ENCODE peak calls at places on chromosome 20, in four cellular contexts. R, S, B and C are unnamed samples.

GRCh38 chr20:51360451-51361230 is 181.9 kb downstream of the NFATC2 start:
- DNase-seq in B (no peak), R (peak; percentile 62), S (no peak), C (peak; percentile 64)

GRCh38 chr20:34385464-34385863 is 22.4 kb downstream of the ITCH start:
- DNase-seq in B (no peak), S (no peak), R (no peak), C (no peak)

GRCh38 chr20:46646659-46647380 is 4.4 kb downstream of the SLC13A3 start:
- DNase-seq in R (no peak), B (no peak), S (no peak), C (no peak)

GRCh38 chr20:62418709-62419487 is 8.4 kb downstream of the RBBP8NL start:
- DNase-seq in S (no peak), B (peak; percentile 78), R (no peak), C (no peak)

GRCh38 chr20:8331740-8332412 is 199.8 kb downstream of the PLCB1 start:
- DNase-seq in S (peak; percentile 86), R (no peak), B (no peak), C (no peak)

GRCh38 chr20:21435576-21435975 is 38.2 kb upstream of the NKX2-4 start:
- DNase-seq in S (no peak), R (no peak), B (no peak), C (no peak)

GRCh38 chr20:36472656-36473071 is 68.7 kb upstream of the MYL9 start:
- DNase-seq in S (no peak), R (peak; percentile 52), B (peak; percentile 79), C (no peak)

GRCh38 chr20:45059022-45059728 is 41.8 kb downstream of the KCNS1 start:
- DNase-seq in B (no peak), R (no peak), S (no peak), C (no peak)

GRCh38 chr20:15702161-15702560 is 871.1 kb downstream of the KIF16B start:
- DNase-seq in R (no peak), S (no peak), B (no peak), C (no peak)

GRCh38 chr20:23641936-23642751 is 4.4 kb upstream of the CST3 start:
- DNase-seq in S (no peak), B (no peak), R (no peak), C (no peak)

GRCh38 chr20:63955281-63955845 is 853 bp downstream of the UCKL1 start:
- DNase-seq in S (peak; percentile 33), R (no peak), B (peak; percentile 65), C (no peak)

GRCh38 chr20:23235173-23236027 is 115.2 kb upstream of the NXT1 start:
- DNase-seq in B (peak; percentile 66), R (peak; percentile 52), S (peak; percentile 50), C (no peak)

GRCh38 chr20:21512634-21513180 is 1.2 kb downstream of the NKX2-2 start:
- DNase-seq in B (no peak), R (no peak), S (no peak), C (no peak)

GRCh38 chr20:42656130-42656529 is 533.6 kb downstream of the PTPRT start:
- DNase-seq in S (no peak), B (no peak), R (no peak), C (no peak)
- TF ChIP-seq CTCF in S (no peak), B (no peak), R (no peak), C (no peak)

GRCh38 chr20:57578476-57579165 is 17.7 kb downstream of the PCK1 start:
- DNase-seq in R (no peak), B (no peak), S (no peak), C (no peak)
- H3K27me3 ChIP-seq in R (peaks cover 70% of the 10 kb centered on the region), B (peaks cover 62% of the 10 kb centered on the region), S (peaks cover 1% of the 10 kb centered on the region), C (peaks cover 25% of the 10 kb centered on the region)

GRCh38 chr20:58650776-58651547 is at the start of gene STX16:
- DNase-seq in S (peak; percentile 91), B (peak; percentile 92), R (peak; percentile 82), C (peak; percentile 67)

GRCh38 chr20:58650181-58650775 is 805 bp upstream of the STX16 start:
- DNase-seq in B (peak; percentile 29), S (no peak), R (no peak), C (no peak)

GRCh38 chr20:58651823-58652605 is 931 bp downstream of the STX16 start:
- DNase-seq in R (no peak), B (peak; percentile 72), S (peak; percentile 54), C (peak; percentile 27)

GRCh38 chr20:58651548-58651822 is 402 bp downstream of the STX16 start:
- DNase-seq in S (peak; percentile 36), R (no peak), B (no peak), C (no peak)

GRCh38 chr20:58652606-58653303 is 1.7 kb downstream of the STX16 start:
- DNase-seq in S (no peak), B (no peak), R (no peak), C (no peak)
- TF ChIP-seq TCF7L2 in S (no peak), B (no peak), R (no peak), C (no peak)

GRCh38 chr20:38985060-38985459 is 22.9 kb downstream of the DHX35 start:
- DNase-seq in B (no peak), S (no peak), R (no peak), C (no peak)

GRCh38 chr20:38985603-38986170 is 23.5 kb downstream of the DHX35 start:
- DNase-seq in S (peak; percentile 73), R (no peak), B (no peak), C (no peak)

GRCh38 chr20:38990728-38991127 is 28.6 kb downstream of the DHX35 start:
- DNase-seq in R (no peak), B (no peak), S (no peak), C (no peak)

GRCh38 chr20:38987777-38988176 is 25.6 kb downstream of the DHX35 start:
- DNase-seq in R (no peak), S (no peak), B (no peak), C (no peak)

DNA sequence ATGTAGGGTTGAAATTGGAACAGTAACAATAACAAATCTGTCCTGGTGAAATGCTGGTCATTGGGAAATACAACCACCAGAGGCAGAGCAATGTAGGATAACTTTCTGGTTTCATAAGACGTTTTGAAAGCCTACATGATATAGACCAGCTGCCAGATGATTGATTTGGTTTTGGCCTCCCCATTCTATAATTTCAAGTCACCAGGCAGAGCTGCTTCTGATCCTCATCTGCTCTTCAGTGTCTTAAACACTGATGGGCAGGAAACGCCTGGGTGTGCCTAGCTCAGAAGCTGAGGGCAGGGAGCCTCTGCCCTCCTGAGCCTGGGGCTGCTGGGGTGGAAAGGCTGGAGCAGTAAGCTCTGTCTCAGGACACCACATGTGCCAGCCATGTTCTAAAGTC is 24.5 kb downstream of the DHX35 start:
- DNase-seq in S (no peak), R (no peak), B (no peak), C (no peak)
- TF ChIP-seq CTCF in S (no peak), R (no peak), B (no peak), C (no peak)

GRCh38 chr20:55255016-55255415 is 750.3 kb downstream of the CBLN4 start:
- DNase-seq in B (no peak), S (no peak), R (no peak), C (no peak)
- H3K27me3 ChIP-seq in B (no peaks in the 10 kb centered on the region), S (no peaks in the 10 kb centered on the region), R (no peaks in the 10 kb centered on the region), C (no peaks in the 10 kb centered on the region)

DNA sequence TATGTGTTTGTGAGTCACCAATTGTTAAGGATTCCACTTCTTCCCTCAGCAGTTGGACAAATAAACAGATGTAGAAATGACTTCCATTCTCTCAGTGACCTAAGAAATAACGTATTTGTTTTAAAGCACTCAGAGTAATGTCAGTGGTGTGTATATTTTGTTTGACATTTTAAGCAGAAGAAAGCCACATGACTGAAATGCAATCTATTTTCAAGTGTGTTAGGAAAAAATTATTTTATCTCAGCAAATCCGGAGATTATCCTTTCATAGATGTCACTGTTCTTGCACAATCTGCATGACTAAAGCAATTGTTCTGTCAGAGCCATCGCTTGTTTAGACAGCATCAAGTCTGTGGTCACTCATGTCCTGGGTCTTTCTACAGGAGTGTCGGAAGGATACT is 77.1 kb downstream of the JAG1 start:
- DNase-seq in B (no peak), R (no peak), S (peak; percentile 91), C (no peak)
- TF ChIP-seq TCF7L2 in B (no peak), R (no peak), S (no peak), C (no peak)

DNA sequence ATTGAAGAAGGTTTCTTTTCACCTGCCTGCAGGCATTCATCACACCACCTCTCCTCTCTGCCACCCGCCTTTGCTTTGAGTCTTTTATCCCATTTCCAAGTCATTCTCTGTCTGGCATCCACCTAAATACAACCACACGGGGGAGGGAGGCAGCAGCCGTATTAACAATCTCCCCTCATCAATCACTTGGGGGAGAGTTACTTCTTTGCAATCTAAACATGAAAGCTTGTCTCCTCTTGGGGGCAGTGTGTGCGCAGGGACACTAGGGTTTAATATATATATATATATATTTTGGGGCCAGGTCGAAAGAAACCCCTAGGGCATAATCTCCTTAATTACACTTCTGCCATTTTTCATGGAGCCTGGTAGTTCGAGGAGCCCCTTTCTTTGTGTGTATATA is 214.5 kb downstream of the TSHZ2 start:
- DNase-seq in B (peak; percentile 47), R (no peak), S (no peak), C (no peak)
- TF ChIP-seq CTCF in B (peak; percentile 29), R (no peak), S (no peak), C (peak; percentile 21)